ENCODE peak calls at places on chromosome 4, in ten cellular contexts. Y, N, L, I, Q, H, Z, M, J and P are unnamed samples.

GRCh38 chr4:23881674-23882337 is 8.0 kb downstream of the PPARGC1A start:
- DNase-seq in Y (no peak), N (no peak), L (peak; percentile 40), I (no peak), Q (no peak), H (no peak), Z (no peak), M (no peak), J (no peak), P (no peak)

GRCh38 chr4:3531306-3531886 is 826 bp downstream of the LRPAP1 start:
- DNase-seq in Y (no peak), N (peak; percentile 4), L (peak; percentile 23), I (no peak), Q (no peak), H (peak; percentile 30), Z (no peak), M (no peak), J (peak; percentile 64), P (no peak)

GRCh38 chr4:188439641-188440311 is 300.5 kb downstream of the TRIML1 start:
- DNase-seq in Y (peak; percentile 41), N (peak; percentile 40), L (peak; percentile 38), I (no peak), Q (no peak), H (no peak), Z (no peak), M (no peak), J (no peak), P (no peak)

GRCh38 chr4:42715807-42716482 is 59.0 kb upstream of the ATP8A1 start:
- DNase-seq in Y (no peak), N (no peak), L (peak; percentile 13), I (no peak), Q (no peak), H (no peak), Z (no peak), M (no peak), J (no peak), P (no peak)

GRCh38 chr4:97998203-97998602 is 145.1 kb downstream of the STPG2 start:
- DNase-seq in Y (no peak), N (no peak), L (no peak), I (no peak), Q (no peak), H (no peak), Z (no peak), M (no peak), J (no peak), P (no peak)

GRCh38 chr4:170248576-170248975 is 158.8 kb upstream of the AADAT start:
- DNase-seq in Y (no peak), N (no peak), L (no peak), I (no peak), Q (no peak), H (no peak), Z (no peak), M (no peak), J (no peak), P (no peak)

GRCh38 chr4:56139241-56139827 is 190.6 kb downstream of the CEP135 start:
- DNase-seq in Y (peak; percentile 5), N (peak; percentile 25), L (no peak), I (no peak), Q (no peak), H (no peak), Z (no peak), M (no peak), J (no peak), P (no peak)

GRCh38 chr4:87949961-87950360 is 25.6 kb upstream of the SPP1 start:
- DNase-seq in Y (no peak), N (peak; percentile 6), L (no peak), I (no peak), Q (no peak), H (peak; percentile 37), Z (no peak), M (no peak), J (no peak), P (no peak)

GRCh38 chr4:98928131-98928504 is 815 bp downstream of the EIF4E start:
- DNase-seq in Y (peak; percentile 84), N (peak; percentile 68), L (peak; percentile 75), I (peak; percentile 67), Q (peak; percentile 73), H (peak; percentile 88), Z (peak; percentile 85), M (peak; percentile 51), J (peak; percentile 87), P (peak; percentile 47)

GRCh38 chr4:142406917-142407501 is 439.1 kb downstream of the INPP4B start:
- DNase-seq in Y (no peak), N (no peak), L (no peak), I (no peak), Q (peak; percentile 41), H (no peak), Z (no peak), M (no peak), J (no peak), P (no peak)

GRCh38 chr4:138741778-138742377 is 273.7 kb upstream of the NOCT start:
- DNase-seq in Y (no peak), N (no peak), L (no peak), I (no peak), Q (no peak), H (no peak), Z (no peak), M (no peak), J (no peak), P (no peak)

GRCh38 chr4:78666830-78667258 is 109.3 kb upstream of the BMP2K start:
- DNase-seq in Y (no peak), N (no peak), L (no peak), I (no peak), Q (no peak), H (no peak), Z (no peak), M (no peak), J (no peak), P (no peak)

GRCh38 chr4:83709627-83710026 is 173.7 kb downstream of the GPAT3 start:
- DNase-seq in Y (no peak), N (no peak), L (no peak), I (no peak), Q (no peak), H (no peak), Z (no peak), M (no peak), J (peak; percentile 46), P (no peak)

GRCh38 chr4:68466185-68466584 is 18.9 kb downstream of the TMPRSS11E start:
- DNase-seq in Y (no peak), N (peak; percentile 77), L (no peak), I (no peak), Q (no peak), H (peak; percentile 76), Z (no peak), M (no peak), J (no peak), P (no peak)

GRCh38 chr4:181752516-181752915 is 490.7 kb upstream of the TENM3 start:
- DNase-seq in Y (no peak), N (no peak), L (no peak), I (no peak), Q (no peak), H (no peak), Z (no peak), M (no peak), J (no peak), P (no peak)